ENCODE peak calls at places on chromosomes 7 and 10, in four cellular contexts. W is astrocyte of the cerebellum, F is OCI-LY7, P is small intestine. E is an unnamed sample.

GRCh38 chr10:103635580-103635979 is 142.1 kb downstream of the NEURL1 start:
- DNase-seq in W (no peak), F (no peak), P (no peak), E (no peak)

GRCh38 chr10:79391231-79392019 is 44.2 kb downstream of the PPIF start:
- DNase-seq in W (no peak), F (no peak), P (no peak), E (no peak)

GRCh38 chr7:118372530-118372929 is 148.0 kb downstream of the ANKRD7 start:
- DNase-seq in W (peak; percentile 24), F (no peak), P (peak; percentile 45), E (no peak)

GRCh38 chr10:69316313-69317059 is 38.2 kb downstream of the HK1 start:
- DNase-seq in W (no peak), F (no peak), P (no peak), E (no peak)

GRCh38 chr10:124341768-124342135 is 77.0 kb downstream of the OAT start:
- DNase-seq in W (no peak), F (no peak), P (no peak), E (no peak)

GRCh38 chr10:88618496-88618895 is 31.9 kb downstream of the LIPJ start:
- DNase-seq in W (no peak), F (no peak), P (no peak), E (no peak)

GRCh38 chr7:129222064-129222463 is 2.8 kb upstream of the AHCYL2 start:
- DNase-seq in W (no peak), F (peak; percentile 80), P (no peak), E (no peak)

GRCh38 chr7:24817339-24817738 is 60.1 kb upstream of the GSDME start:
- DNase-seq in W (no peak), F (no peak), P (no peak), E (no peak)

GRCh38 chr10:99976886-99977391 is 32.8 kb downstream of the DNMBP start:
- DNase-seq in W (peak; percentile 59), F (no peak), P (peak; percentile 43), E (peak; percentile 80)

GRCh38 chr7:506391-506831 is 13.2 kb downstream of the PDGFA start:
- DNase-seq in W (no peak), F (no peak), P (no peak), E (no peak)

DNA sequence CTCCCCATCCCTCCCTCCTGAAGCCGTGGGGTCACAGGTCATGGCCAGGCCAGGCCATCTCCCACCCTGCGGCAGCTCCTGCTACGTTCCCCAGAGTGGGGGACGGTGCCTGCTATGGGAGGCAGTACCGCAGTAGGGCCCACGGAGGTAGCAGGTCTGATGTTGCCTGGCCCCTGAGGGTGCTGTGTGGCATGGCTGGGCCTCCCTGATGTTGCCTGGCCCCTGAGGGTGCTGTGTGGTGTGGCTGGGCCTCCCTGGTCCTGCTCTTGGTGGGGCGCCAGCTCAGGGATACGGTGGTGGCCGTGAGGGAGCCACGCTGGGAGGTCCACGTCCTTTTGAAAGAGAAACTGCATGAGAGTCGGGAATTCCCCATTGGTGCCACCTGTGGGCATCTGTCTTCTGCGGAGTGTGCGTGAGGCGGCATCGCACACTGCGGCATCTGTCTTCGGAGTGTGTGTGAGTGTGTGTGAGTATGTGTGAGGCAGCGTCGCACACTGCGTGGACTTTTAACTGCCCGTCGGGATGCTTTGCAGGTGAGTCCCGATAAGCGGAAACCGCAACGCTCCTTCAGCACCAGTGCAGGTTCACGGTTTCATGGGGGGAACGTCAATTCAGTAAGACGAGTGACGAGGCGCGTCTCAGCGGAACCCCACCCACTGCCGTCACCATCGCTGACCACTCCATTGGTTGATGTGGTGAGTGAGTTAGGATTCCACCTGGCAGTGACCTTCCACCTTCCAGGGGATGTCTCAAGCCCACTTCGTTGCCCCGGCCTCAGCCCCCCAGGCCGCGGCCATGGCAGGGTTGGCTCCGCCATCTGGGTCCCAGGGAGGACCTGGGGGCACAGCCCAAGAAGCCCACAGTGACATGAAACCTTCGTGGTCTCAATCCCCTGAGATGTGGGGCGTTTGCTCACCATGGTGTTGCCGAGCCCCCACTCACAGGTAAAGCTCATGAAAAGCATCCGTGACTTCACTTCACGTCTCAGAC is 51.2 kb upstream of the CFAP46 start:
- DNase-seq in W (no peak), F (no peak), P (no peak), E (no peak)
- H3K4me3 ChIP-seq in W (no peak overlapping the region), F (no peak overlapping the region), P (no peak overlapping the region), E (no peak overlapping the region)

GRCh38 chr10:78304091-78305045 is 270.7 kb downstream of the RPS24 start:
- DNase-seq in W (no peak), F (no peak), P (no peak), E (no peak)
- H3K4me3 ChIP-seq in W (no peak overlapping the region), F (no peak overlapping the region), P (no peak overlapping the region), E (no peak overlapping the region)

GRCh38 chr7:7820939-7821338 is 102.5 kb upstream of the RPA3 start:
- DNase-seq in W (no peak), F (peak; percentile 8), P (no peak), E (no peak)
- H3K4me3 ChIP-seq in W (no peak overlapping the region), F (no peak overlapping the region), P (no peak overlapping the region), E (no peak overlapping the region)

DNA sequence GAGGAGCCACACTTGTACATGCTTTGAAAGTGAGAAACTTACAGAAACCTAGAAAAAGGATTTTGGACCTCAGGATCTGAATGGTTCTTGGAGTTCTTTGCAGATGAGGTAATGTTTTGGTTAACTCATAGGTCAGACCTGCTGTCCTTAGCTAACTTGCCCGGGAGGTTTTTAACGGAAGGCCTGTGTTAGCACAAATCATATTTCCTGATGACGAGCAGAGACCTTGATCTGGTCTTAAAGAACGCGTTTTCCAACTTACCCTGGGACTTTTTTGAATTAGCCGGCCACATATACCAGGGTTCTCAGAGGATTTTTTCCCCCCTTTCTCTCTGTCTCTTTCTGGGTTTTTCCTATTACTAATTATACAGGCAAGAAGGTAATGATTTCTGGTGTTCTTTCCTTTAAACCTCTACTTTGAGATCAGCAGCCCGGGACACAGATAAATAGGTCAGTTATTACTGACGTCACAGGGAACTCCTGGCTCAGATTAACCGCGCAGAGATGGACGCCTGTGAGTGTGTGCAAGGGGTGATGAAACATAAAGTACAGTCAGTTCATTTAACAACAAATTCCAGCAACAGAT is 101.8 kb upstream of the KLF6 start:
- DNase-seq in W (peak; percentile 87), F (no peak), P (peak; percentile 90), E (peak; percentile 80)
- H3K4me3 ChIP-seq in W (no peak overlapping the region), F (no peak overlapping the region), P (no peak overlapping the region), E (no peak overlapping the region)

GRCh38 chr7:69896100-69896499 is 297.8 kb downstream of the AUTS2 start:
- DNase-seq in W (no peak), F (no peak), P (no peak), E (no peak)

GRCh38 chr7:69898189-69898588 is 299.9 kb downstream of the AUTS2 start:
- DNase-seq in W (no peak), F (peak; percentile 77), P (no peak), E (no peak)

GRCh38 chr7:69892790-69893189 is 294.5 kb downstream of the AUTS2 start:
- DNase-seq in W (no peak), F (peak; percentile 28), P (no peak), E (no peak)

GRCh38 chr7:69890081-69890369 is 291.8 kb downstream of the AUTS2 start:
- DNase-seq in W (no peak), F (peak; percentile 18), P (no peak), E (no peak)

DNA sequence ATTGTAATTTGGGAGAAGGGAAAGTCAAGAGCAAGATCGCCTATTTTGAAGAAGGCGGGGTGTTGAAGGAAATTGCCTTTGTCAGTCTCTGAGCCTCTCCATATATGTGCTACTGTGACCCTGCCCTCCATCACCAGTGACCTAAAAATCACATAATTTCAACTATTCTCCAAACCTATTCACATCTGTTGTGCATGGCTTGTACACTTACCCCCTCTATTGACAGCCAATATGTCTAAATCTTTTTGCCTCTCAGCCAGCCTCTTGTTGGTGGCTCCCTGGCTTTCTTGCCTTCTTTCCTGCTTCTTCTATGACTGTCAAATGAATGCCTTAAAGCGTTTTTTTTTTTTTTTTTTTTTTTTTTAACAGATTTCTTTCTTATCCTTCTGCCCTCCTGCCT is 295.6 kb downstream of the AUTS2 start:
- DNase-seq in W (peak; percentile 8), F (peak; percentile 67), P (no peak), E (no peak)
- H3K4me3 ChIP-seq in W (no peak overlapping the region), F (no peak overlapping the region), P (no peak overlapping the region), E (no peak overlapping the region)

DNA sequence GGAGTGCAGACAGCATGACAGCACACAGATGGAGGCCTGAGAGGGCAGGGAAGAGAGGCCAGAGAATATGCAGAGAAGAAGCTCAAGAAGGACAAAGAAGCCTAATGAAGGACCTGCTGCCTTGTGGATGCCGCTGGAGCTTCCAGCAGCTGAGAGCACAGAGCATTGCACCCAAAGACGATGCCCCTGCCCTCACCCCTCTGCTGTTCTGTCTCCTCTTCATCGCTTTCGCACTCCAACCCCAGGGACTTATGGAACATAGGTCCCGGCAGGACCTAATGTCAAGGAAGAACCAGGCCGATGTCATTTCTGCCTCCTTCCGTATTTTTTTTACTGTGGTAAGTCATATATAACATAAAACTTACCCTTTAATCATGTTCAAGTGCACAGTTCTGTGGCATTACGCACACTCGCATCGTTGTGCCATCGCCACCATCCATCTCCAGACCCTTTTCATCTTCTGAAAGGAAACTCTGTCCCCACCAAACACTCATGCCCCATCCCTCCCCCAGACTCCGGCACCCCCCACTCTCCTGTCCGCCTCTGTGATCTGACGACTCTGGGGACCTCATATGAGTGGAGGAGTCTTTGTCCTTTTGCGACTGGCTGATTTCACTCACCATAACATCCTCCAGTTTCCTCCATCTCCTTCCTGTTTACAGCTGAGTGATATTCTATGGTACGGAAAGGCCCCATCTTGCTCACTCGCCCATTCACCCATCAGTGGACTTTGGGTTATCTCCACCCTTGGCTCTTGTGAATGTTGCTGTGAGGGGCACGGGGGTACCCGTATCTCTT is 12.1 kb upstream of the INSIG1 start:
- DNase-seq in W (no peak), F (no peak), P (no peak), E (no peak)
- H3K4me3 ChIP-seq in W (no peak overlapping the region), F (no peak overlapping the region), P (no peak overlapping the region), E (no peak overlapping the region)

E was measured in AG09309.